ENCODE peak calls at places on chromosome 20, in nine cellular contexts. V is putamen; P is neural crest cell; Q is left lung; I is amniotic epithelial cell; B is mesendoderm; M is activated naive CD8-positive, alpha-beta T cell treated with anti-CD3 and anti-CD28 coated beads, Interleukin-2, amount 50 U/mL, for 24 hours; F is retina; T is stimulated activated CD8-positive, alpha-beta memory T cell treated with anti-CD3 and anti-CD28 coated beads, Interleukin-12 subunit alpha, Interleukin-12 subunit beta, amount 100 ng/mL, for 1 hour. J is an unnamed sample.

GRCh38 chr20:37517371-37517748 is 3.7 kb upstream of the NNAT start:
- DNase-seq in I (no peak), P (no peak), T (no peak), M (no peak), B (no peak), F (peak; percentile 14), Q (no peak), V (no peak), J (no peak)

GRCh38 chr20:58981564-58982364 is 708 bp downstream of the NELFCD start:
- DNase-seq in B (peak; percentile 61), I (no peak), T (no peak), V (no peak), Q (no peak), P (no peak), F (peak; percentile 62), M (peak; percentile 12), J (no peak)

GRCh38 chr20:62742550-62742949 is 33.9 kb downstream of the NTSR1 start:
- DNase-seq in P (no peak), B (no peak), F (no peak), V (no peak), M (no peak), Q (peak; percentile 15), T (no peak), I (no peak), J (no peak)

GRCh38 chr20:51382986-51383821 is 159.3 kb downstream of the NFATC2 start:
- DNase-seq in M (no peak), F (peak; percentile 14), V (no peak), T (no peak), B (no peak), I (no peak), P (no peak), Q (peak; percentile 19), J (no peak)

GRCh38 chr20:21099653-21100589 is 6.2 kb downstream of the LINC00237 start:
- DNase-seq in B (peak; percentile 61), F (peak; percentile 78), I (peak; percentile 3), M (peak; percentile 59), Q (peak; percentile 63), V (peak; percentile 21), T (no peak), P (peak; percentile 41), J (no peak)

GRCh38 chr20:48786916-48787676 is 40.7 kb downstream of the PREX1 start:
- DNase-seq in M (no peak), P (peak; percentile 58), B (no peak), V (no peak), Q (no peak), I (no peak), F (peak; percentile 60), T (no peak), J (no peak)

GRCh38 chr20:18943542-18943941 is 130.0 kb downstream of the SCP2D1 start:
- DNase-seq in V (no peak), P (no peak), Q (no peak), M (no peak), T (no peak), F (no peak), I (no peak), B (no peak), J (peak; percentile 85)

GRCh38 chr20:35598899-35599775 is 16.5 kb upstream of the SPAG4 start:
- DNase-seq in Q (peak; percentile 56), T (no peak), F (no peak), P (no peak), M (no peak), I (no peak), V (no peak), B (no peak), J (no peak)

GRCh38 chr20:20364016-20364746 is 3.7 kb upstream of the INSM1 start:
- DNase-seq in V (no peak), M (peak; percentile 27), F (peak; percentile 85), B (peak; percentile 88), P (peak; percentile 34), T (no peak), I (no peak), Q (no peak), J (no peak)

GRCh38 chr20:35592339-35592960 is 23.2 kb upstream of the SPAG4 start:
- DNase-seq in Q (no peak), P (no peak), M (no peak), I (no peak), F (no peak), B (no peak), T (no peak), V (no peak), J (peak; percentile 1)

GRCh38 chr20:32236819-32237218 is 29.1 kb downstream of the POFUT1 start:
- DNase-seq in M (no peak), V (no peak), P (no peak), I (no peak), B (no peak), T (no peak), F (no peak), Q (no peak), J (no peak)

GRCh38 chr20:57787151-57787968 is 77.5 kb upstream of the PMEPA1 start:
- DNase-seq in M (no peak), Q (no peak), F (no peak), V (no peak), B (no peak), T (no peak), P (no peak), I (no peak), J (no peak)

GRCh38 chr20:10666221-10667076 is 7.3 kb downstream of the JAG1 start:
- DNase-seq in M (no peak), F (no peak), Q (no peak), I (no peak), T (no peak), B (no peak), P (no peak), V (no peak), J (no peak)

GRCh38 chr20:44730441-44730840 is 15.2 kb upstream of the KCNK15 start:
- DNase-seq in B (no peak), M (no peak), Q (no peak), V (no peak), T (no peak), P (no peak), I (peak; percentile 90), F (no peak), J (no peak)

GRCh38 chr20:63206878-63207277 is 9.1 kb downstream of the YTHDF1 start:
- DNase-seq in B (no peak), Q (no peak), I (peak; percentile 86), V (no peak), P (no peak), T (no peak), M (no peak), F (no peak), J (no peak)

GRCh38 chr20:20915855-20916254 is 190.3 kb downstream of the LINC00237 start:
- DNase-seq in T (no peak), Q (no peak), P (no peak), M (no peak), B (no peak), V (no peak), F (no peak), I (no peak), J (no peak)

GRCh38 chr20:46129955-46130481 is 11.9 kb downstream of the CD40 start:
- DNase-seq in V (peak; percentile 35), F (no peak), T (no peak), I (peak; percentile 36), Q (no peak), B (peak; percentile 34), M (no peak), P (no peak), J (no peak)

GRCh38 chr20:24379116-24379927 is 90.1 kb upstream of the SYNDIG1 start:
- DNase-seq in P (no peak), T (no peak), B (peak; percentile 69), Q (peak; percentile 45), F (no peak), I (peak; percentile 11), M (no peak), V (no peak), J (peak; percentile 85)

GRCh38 chr20:52490715-52491430 is 299.3 kb upstream of the ZFP64 start:
- DNase-seq in Q (no peak), F (no peak), M (no peak), B (peak; percentile 85), P (no peak), V (no peak), I (peak; percentile 98), T (no peak), J (no peak)

GRCh38 chr20:40938020-40938419 is 90.6 kb upstream of the TOP1 start:
- DNase-seq in P (no peak), V (no peak), F (no peak), M (no peak), I (no peak), T (no peak), B (peak; percentile 54), Q (no peak), J (no peak)

GRCh38 chr20:49712918-49713778 is 530 bp downstream of the B4GALT5 start:
- DNase-seq in F (peak; percentile 82), M (peak; percentile 36), Q (peak; percentile 41), V (no peak), B (peak; percentile 60), I (no peak), P (peak; percentile 7), T (no peak), J (peak; percentile 67)

GRCh38 chr20:63106108-63106764 is 99.5 kb upstream of the BHLHE23 start:
- DNase-seq in V (no peak), B (no peak), P (no peak), F (no peak), Q (no peak), M (no peak), T (no peak), I (no peak), J (peak; percentile 58)

GRCh38 chr20:62668441-62669027 is 26.2 kb downstream of the SLCO4A1 start:
- DNase-seq in Q (peak; percentile 55), T (peak; percentile 15), M (peak; percentile 32), F (peak; percentile 88), B (peak; percentile 77), I (peak; percentile 65), P (peak; percentile 87), V (peak; percentile 74), J (peak; percentile 62)

GRCh38 chr20:63080411-63080810 is 73.6 kb upstream of the BHLHE23 start:
- DNase-seq in T (no peak), I (no peak), B (no peak), Q (peak; percentile 26), V (no peak), F (no peak), P (no peak), M (no peak), J (peak; percentile 53)

GRCh38 chr20:61290721-61291120 is 38.7 kb downstream of the CDH4 start:
- DNase-seq in Q (no peak), I (no peak), B (no peak), V (no peak), T (no peak), F (no peak), M (no peak), P (no peak), J (no peak)

GRCh38 chr20:17933711-17934110 is 34.9 kb downstream of the SNX5 start:
- DNase-seq in V (no peak), F (no peak), T (no peak), B (no peak), P (no peak), M (no peak), I (no peak), Q (no peak), J (no peak)

GRCh38 chr20:4656491-4656890 is 65.2 kb upstream of the PRND start:
- DNase-seq in T (no peak), V (no peak), M (no peak), P (no peak), Q (no peak), I (no peak), B (no peak), F (no peak), J (no peak)

GRCh38 chr20:48025061-48025515 is 239.8 kb upstream of the SULF2 start:
- DNase-seq in P (no peak), F (peak; percentile 53), B (peak; percentile 51), M (no peak), T (no peak), V (no peak), I (peak; percentile 83), Q (peak; percentile 54), J (no peak)

J was measured in tibial artery.